ENCODE peak calls at places on chromosome 9, in five cellular contexts. D, X, S, O and N are unnamed samples.
A peak's percentile ranks its signal among the peaks of the same experiment; 100 is the strongest.

GRCh38 chr9:132585954-132586829 is 3.8 kb downstream of the BARHL1 start:
- DNase-seq in S (no peak), O (no peak), X (no peak), D (no peak), N (no peak)

GRCh38 chr9:4985376-4986266 is 549 bp downstream of the JAK2 start:
- DNase-seq in O (peak; percentile 43), X (peak; percentile 77), D (no peak), S (no peak), N (no peak)

GRCh38 chr9:17656889-17657288 is 78.0 kb downstream of the SH3GL2 start:
- DNase-seq in X (no peak), D (no peak), O (no peak), S (no peak), N (no peak)

GRCh38 chr9:129624168-129624759 is 1.7 kb upstream of the NTMT1 start:
- DNase-seq in O (peak; percentile 78), D (no peak), S (no peak), X (peak; percentile 66), N (peak; percentile 75)

GRCh38 chr9:106835840-106836239 is 27.1 kb upstream of the ZNF462 start:
- DNase-seq in D (no peak), O (no peak), S (no peak), X (no peak), N (no peak)

GRCh38 chr9:115263731-115264130 is 145.8 kb upstream of the TNC start:
- DNase-seq in X (no peak), D (no peak), O (no peak), S (no peak), N (no peak)

GRCh38 chr9:27351438-27351837 is 54.5 kb upstream of the EQTN start:
- DNase-seq in O (no peak), S (no peak), X (no peak), D (no peak), N (no peak)

GRCh38 chr9:78122631-78123030 is 91.0 kb upstream of the GNAQ start:
- DNase-seq in X (no peak), D (no peak), O (no peak), S (no peak), N (no peak)

GRCh38 chr9:34171753-34172535 is 6.9 kb upstream of the UBAP1 start:
- DNase-seq in X (peak; percentile 32), S (no peak), O (no peak), D (no peak), N (peak; percentile 6)

GRCh38 chr9:118331622-118332045 is 627.4 kb downstream of the TLR4 start:
- DNase-seq in D (no peak), X (no peak), S (no peak), O (no peak), N (no peak)

GRCh38 chr9:137462396-137463193 is 3.5 kb upstream of the NSMF start:
- DNase-seq in D (no peak), X (no peak), S (no peak), O (no peak), N (no peak)

GRCh38 chr9:6566409-6567139 is 79.0 kb downstream of the GLDC start:
- DNase-seq in D (no peak), O (no peak), S (no peak), X (no peak), N (no peak)

GRCh38 chr9:126523621-126524111 is 90.1 kb upstream of the LMX1B start:
- DNase-seq in X (no peak), D (no peak), O (no peak), S (no peak), N (no peak)

GRCh38 chr9:124149992-124150391 is 107.8 kb upstream of the NEK6 start:
- DNase-seq in D (no peak), O (peak; percentile 71), S (no peak), X (no peak), N (no peak)

GRCh38 chr9:120464176-120464575 is 115.8 kb downstream of the CDK5RAP2 start:
- DNase-seq in O (no peak), S (no peak), X (no peak), D (no peak), N (no peak)

GRCh38 chr9:20604561-20604960 is 17.7 kb downstream of the MLLT3 start:
- DNase-seq in D (no peak), S (no peak), X (no peak), O (no peak), N (no peak)

GRCh38 chr9:121556580-121556979 is 56.9 kb upstream of the GGTA1 start:
- DNase-seq in X (no peak), D (no peak), S (no peak), O (peak; percentile 94), N (no peak)

GRCh38 chr9:99819123-99819483 is 2.6 kb upstream of the NR4A3 start:
- DNase-seq in D (no peak), S (no peak), X (no peak), O (no peak), N (no peak)

GRCh38 chr9:135584934-135585333 is 23.4 kb downstream of the PAEP start:
- DNase-seq in S (no peak), O (no peak), X (no peak), D (no peak), N (no peak)

GRCh38 chr9:136526625-136527066 is 19.2 kb downstream of the NOTCH1 start:
- DNase-seq in S (no peak), O (no peak), X (peak; percentile 86), D (no peak), N (no peak)

GRCh38 chr9:91533382-91533781 is 109.8 kb upstream of the NFIL3 start:
- DNase-seq in D (no peak), X (no peak), S (no peak), O (no peak), N (no peak)

GRCh38 chr9:251398-251797 is 36.7 kb downstream of the DOCK8 start:
- DNase-seq in D (no peak), O (no peak), X (no peak), S (no peak), N (no peak)

GRCh38 chr9:92669527-92669889 is 423 bp downstream of the IPPK start:
- DNase-seq in S (no peak), D (no peak), O (no peak), X (peak; percentile 37), N (peak; percentile 30)